ENCODE peak calls at places on chromosome 12, in four cellular contexts. T is transverse colon; Y is body of pancreas; U is naive thymus-derived CD4-positive, alpha-beta T cell. I is an unnamed sample. For H3K9me3, the result is how much of the 10 kb centered on the place peaks cover.

GRCh38 chr12:88057994-88058718 is 29.0 kb upstream of the C12orf50 start:
- DNase-seq in T (no peak), Y (no peak), U (no peak), I (no peak)

GRCh38 chr12:42090899-42091298 is 53.8 kb downstream of the GXYLT1 start:
- DNase-seq in T (no peak), Y (no peak), U (no peak), I (no peak)

GRCh38 chr12:67155863-67156262 is 113.3 kb upstream of the CAND1 start:
- DNase-seq in T (no peak), Y (no peak), U (no peak), I (no peak)

GRCh38 chr12:14618990-14619389 is 51.3 kb upstream of the PLBD1 start:
- DNase-seq in T (no peak), Y (no peak), U (peak), I (no peak)

GRCh38 chr12:88539893-88540292 is 40.4 kb downstream of the KITLG start:
- DNase-seq in T (no peak), Y (no peak), U (no peak), I (no peak)

GRCh38 chr12:752673-753400 is 458 bp downstream of the WNK1 start:
- DNase-seq in T (peak), Y (peak), U (peak), I (peak)

GRCh38 chr12:102169922-102170698 is 27.5 kb downstream of the PMCH start:
- DNase-seq in T (no peak), Y (peak), U (peak), I (no peak)

GRCh38 chr12:49020441-49020840 is 1.9 kb upstream of the PRKAG1 start:
- DNase-seq in T (peak), Y (no peak), U (no peak), I (no peak)

GRCh38 chr12:109491671-109492070 is 14.2 kb downstream of the UBE3B start:
- DNase-seq in T (no peak), Y (no peak), U (no peak), I (no peak)

GRCh38 chr12:21656931-21657335 is 709 bp downstream of the LDHB start:
- DNase-seq in T (peak), Y (peak), U (peak), I (no peak)

GRCh38 chr12:130933269-130933995 is 20.3 kb upstream of the ADGRD1 start:
- DNase-seq in T (no peak), Y (no peak), U (no peak), I (no peak)

GRCh38 chr12:58095002-58095401 is 153.6 kb downstream of the ATP23 start:
- DNase-seq in T (no peak), Y (no peak), U (no peak), I (no peak)

GRCh38 chr12:8785499-8785898 is 36.9 kb upstream of the A2ML1 start:
- DNase-seq in T (no peak), Y (no peak), U (no peak), I (no peak)

GRCh38 chr12:115451785-115452736 is 768.1 kb upstream of the TBX3 start:
- DNase-seq in T (no peak), Y (peak), U (peak), I (no peak)

GRCh38 chr12:56454557-56454956 is at the start of gene MIP:
- DNase-seq in T (no peak), Y (no peak), U (no peak), I (no peak)

GRCh38 chr12:100927825-100928224 is 133.2 kb downstream of the ANO4 start:
- DNase-seq in T (no peak), Y (no peak), U (no peak), I (no peak)

GRCh38 chr12:90250041-90250440 is 541.4 kb upstream of the ATP2B1 start:
- DNase-seq in T (no peak), Y (no peak), U (no peak), I (no peak)
- H3K9me3 ChIP-seq in T (under half), Y (under half), U (under half), I (under half)

DNA sequence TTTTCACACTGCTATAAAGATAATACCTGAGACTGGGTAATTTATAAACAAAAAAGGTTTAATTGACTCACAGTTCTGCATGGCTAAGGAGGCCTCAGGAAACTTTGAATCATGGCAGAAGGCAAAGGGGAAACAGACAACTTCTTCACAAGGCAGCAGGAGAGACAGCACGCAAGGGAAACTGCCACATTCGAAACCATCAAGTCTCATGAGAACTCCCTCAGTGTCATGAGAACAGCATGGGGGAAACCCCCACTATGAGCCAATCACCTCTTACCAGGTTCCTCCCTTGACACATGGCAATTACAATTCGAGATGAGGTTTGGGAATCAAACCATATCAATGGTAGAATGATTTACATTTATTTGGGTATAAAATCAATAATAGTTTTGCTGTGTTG is 558.5 kb downstream of the TMTC2 start:
- DNase-seq in T (no peak), Y (no peak), U (no peak), I (no peak)
- H3K9me3 ChIP-seq in T (under half), Y (under half), U (under half), I (under half)

GRCh38 chr12:126268222-126268621 is 1203.0 kb downstream of the AACS start:
- DNase-seq in T (no peak), Y (no peak), U (no peak), I (no peak)
- H3K9me3 ChIP-seq in T (under half), Y (under half), U (under half), I (under half)

GRCh38 chr12:126726481-126727217 is 1540.3 kb upstream of the TMEM132C start:
- DNase-seq in T (no peak), Y (peak), U (no peak), I (no peak)
- H3K9me3 ChIP-seq in T (under half), Y (under half), U (under half), I (under half)

GRCh38 chr12:121709478-121709890 is 3.1 kb upstream of the TMEM120B start:
- DNase-seq in T (no peak), Y (peak), U (no peak), I (no peak)
- H3K9me3 ChIP-seq in T (under half), Y (under half), U (under half), I (under half)

GRCh38 chr12:71760471-71760870 is 5.8 kb downstream of the RAB21 start:
- DNase-seq in T (no peak), Y (no peak), U (no peak), I (no peak)

GRCh38 chr12:71755146-71755892 is 656 bp downstream of the RAB21 start:
- DNase-seq in T (peak), Y (peak), U (peak), I (peak)

GRCh38 chr12:71756054-71756675 is 1.5 kb downstream of the RAB21 start:
- DNase-seq in T (no peak), Y (no peak), U (no peak), I (no peak)

GRCh38 chr12:71763682-71764379 is 9.2 kb downstream of the RAB21 start:
- DNase-seq in T (no peak), Y (no peak), U (no peak), I (no peak)

DNA sequence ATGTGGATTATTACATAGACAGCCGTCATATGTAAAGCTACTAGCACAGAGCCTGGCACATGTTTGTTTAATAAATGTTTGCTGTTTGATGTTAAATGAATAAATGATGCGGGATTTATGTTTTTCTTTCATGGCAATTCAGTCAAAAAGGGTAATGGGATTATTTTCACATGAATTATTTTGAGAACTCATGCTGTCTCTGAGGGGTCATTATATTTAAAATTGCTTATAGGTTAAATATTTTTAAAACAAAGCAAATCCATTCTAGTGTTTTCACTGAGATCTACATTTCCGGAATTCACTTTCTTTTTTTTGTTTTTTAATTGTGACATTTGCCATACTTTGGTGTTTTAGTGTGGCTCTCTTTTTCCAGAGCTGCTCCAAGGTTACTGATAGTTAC is 5.3 kb downstream of the RAB21 start:
- DNase-seq in T (no peak), Y (no peak), U (no peak), I (no peak)
- H3K9me3 ChIP-seq in T (under half), Y (under half), U (under half), I (under half)

GRCh38 chr12:132214906-132215643 is 70.8 kb downstream of the NOC4L start:
- DNase-seq in T (no peak), Y (no peak), U (no peak), I (no peak)

GRCh38 chr12:132215644-132215989 is 71.4 kb downstream of the NOC4L start:
- DNase-seq in T (no peak), Y (no peak), U (no peak), I (no peak)

GRCh38 chr12:132213359-132214160 is 69.3 kb downstream of the NOC4L start:
- DNase-seq in T (no peak), Y (no peak), U (no peak), I (no peak)

GRCh38 chr12:132211811-132212210 is 67.6 kb downstream of the NOC4L start:
- DNase-seq in T (no peak), Y (no peak), U (no peak), I (no peak)

GRCh38 chr12:132214161-132214476 is 69.9 kb downstream of the NOC4L start:
- DNase-seq in T (no peak), Y (no peak), U (no peak), I (no peak)
- H3K9me3 ChIP-seq in T (under half), Y (under half), U (under half), I (under half)

GRCh38 chr12:73321776-73322175 is 1049.6 kb downstream of the TRHDE start:
- DNase-seq in T (no peak), Y (no peak), U (no peak), I (no peak)

DNA sequence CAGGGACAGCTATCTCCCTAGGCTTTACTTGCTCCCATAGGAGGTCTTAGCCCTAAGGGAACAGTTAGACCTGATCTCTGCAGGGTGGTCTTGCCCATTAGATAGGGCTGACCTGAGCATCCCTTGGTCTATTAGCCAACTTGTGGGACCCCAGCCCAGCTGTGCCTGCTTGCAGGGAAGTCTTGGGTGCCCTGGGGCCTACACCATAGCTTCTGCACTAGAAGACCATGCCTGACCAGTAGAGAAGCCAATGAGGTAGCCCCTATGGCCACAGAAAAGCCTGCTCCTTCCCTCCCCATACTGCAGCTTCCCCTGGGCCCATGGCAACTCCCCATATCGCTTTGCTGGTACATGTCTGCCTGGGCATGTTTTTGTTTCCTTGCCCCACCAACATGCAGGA is 1049.1 kb downstream of the TRHDE start:
- DNase-seq in T (no peak), Y (no peak), U (no peak), I (no peak)
- H3K9me3 ChIP-seq in T (under half), Y (under half), U (under half), I (under half)